ENCODE peak calls at places on chromosomes 6 and 20, in nine cellular contexts. W, T, G, U, A, I, M, N and B are unnamed samples.

GRCh38 chr6:154865291-154865690 is 129.8 kb upstream of the TIAM2 start:
- DNase-seq in G (no peak), N (peak), M (no peak), I (no peak), U (no peak), T (no peak), A (peak), W (no peak), B (no peak)

GRCh38 chr20:25863536-25864325 is 167.1 kb upstream of the ZNF337 start:
- DNase-seq in A (no peak), W (peak), N (no peak), T (no peak), G (peak), U (peak), M (no peak), I (no peak), B (no peak)

GRCh38 chr6:8857160-8857559 is 421.8 kb upstream of the SLC35B3 start:
- DNase-seq in A (no peak), I (no peak), U (no peak), G (peak), N (no peak), W (no peak), T (no peak), M (no peak), B (no peak)

GRCh38 chr6:98877250-98877649 is 42.9 kb downstream of the POU3F2 start:
- DNase-seq in A (no peak), N (no peak), W (no peak), I (no peak), U (no peak), G (no peak), M (no peak), T (no peak), B (no peak)

GRCh38 chr6:74222768-74223321 is 526.8 kb downstream of the CD109 start:
- DNase-seq in U (no peak), T (no peak), G (no peak), N (no peak), I (no peak), A (peak), W (peak), M (no peak), B (no peak)

GRCh38 chr6:156416392-156416791 is 360.8 kb upstream of the ARID1B start:
- DNase-seq in N (no peak), U (no peak), T (no peak), A (no peak), W (no peak), M (no peak), I (no peak), G (no peak), B (no peak)

GRCh38 chr6:158219229-158219628 is 51.1 kb downstream of the GTF2H5 start:
- DNase-seq in T (no peak), M (no peak), N (peak), G (peak), W (no peak), U (no peak), A (peak), I (no peak), B (peak)

GRCh38 chr6:170132561-170132991 is 158.3 kb downstream of the DLL1 start:
- DNase-seq in W (no peak), A (no peak), T (no peak), G (no peak), U (no peak), N (no peak), M (no peak), I (no peak), B (no peak)

GRCh38 chr6:24991748-24992467 is 56.1 kb upstream of the RIPOR2 start:
- DNase-seq in U (peak), T (no peak), M (no peak), W (peak), I (no peak), A (no peak), G (peak), N (no peak), B (no peak)

GRCh38 chr6:154478021-154478651 is 32.3 kb downstream of the CNKSR3 start:
- DNase-seq in N (no peak), W (no peak), I (no peak), A (no peak), M (no peak), T (no peak), U (peak), G (peak), B (no peak)

GRCh38 chr6:4426916-4427315 is 291.5 kb upstream of the ECI2 start:
- DNase-seq in M (no peak), U (no peak), A (no peak), G (no peak), I (no peak), W (peak), N (no peak), T (no peak), B (no peak)

GRCh38 chr6:116255246-116255800 is 1.4 kb upstream of the TSPYL4 start:
- DNase-seq in T (no peak), U (no peak), A (no peak), W (no peak), N (no peak), M (no peak), G (peak), I (no peak), B (no peak)

GRCh38 chr6:136254851-136255466 is 4.8 kb upstream of the MTFR2 start:
- DNase-seq in N (no peak), I (no peak), W (no peak), T (no peak), M (no peak), U (no peak), A (no peak), G (no peak), B (no peak)

GRCh38 chr6:162092816-162093502 is 634.6 kb downstream of the PRKN start:
- DNase-seq in T (no peak), M (no peak), U (no peak), G (no peak), I (no peak), W (no peak), A (no peak), N (no peak), B (no peak)

GRCh38 chr6:96659084-96659845 is 96.3 kb downstream of the FHL5 start:
- DNase-seq in T (no peak), M (no peak), W (no peak), I (no peak), A (no peak), G (no peak), U (no peak), N (no peak), B (no peak)

GRCh38 chr20:19073584-19074198 is 138.8 kb upstream of the SLC24A3 start:
- DNase-seq in N (no peak), I (no peak), G (no peak), U (no peak), M (no peak), W (peak), A (no peak), T (no peak), B (no peak)

GRCh38 chr6:140980265-140980887 is 1152.3 kb upstream of the GJE1 start:
- DNase-seq in I (no peak), N (peak), M (no peak), T (no peak), U (no peak), A (peak), G (peak), W (no peak), B (no peak)

GRCh38 chr6:73800997-73801396 is 105.0 kb downstream of the CD109 start:
- DNase-seq in G (peak), N (no peak), I (no peak), M (no peak), T (no peak), U (no peak), A (no peak), W (no peak), B (no peak)

GRCh38 chr6:33147807-33148666 is 44.2 kb downstream of the COL11A2 start:
- DNase-seq in A (peak), M (no peak), N (peak), G (peak), U (no peak), I (no peak), T (no peak), W (peak), B (no peak)

GRCh38 chr6:46134216-46134615 is 4.4 kb downstream of the ENPP4 start:
- DNase-seq in G (no peak), M (no peak), N (no peak), W (peak), T (no peak), U (no peak), A (no peak), I (no peak), B (no peak)

GRCh38 chr6:46129634-46130505 is at the start of gene ENPP4:
- DNase-seq in M (peak), W (peak), U (peak), I (peak), T (peak), G (peak), N (peak), A (peak), B (no peak)

GRCh38 chr6:46129301-46129633 is 522 bp upstream of the ENPP4 start:
- DNase-seq in N (no peak), I (no peak), A (no peak), G (no peak), M (no peak), U (no peak), T (no peak), W (no peak), B (no peak)

GRCh38 chr6:46128476-46128875 is 1.3 kb upstream of the ENPP4 start:
- DNase-seq in G (no peak), W (no peak), U (no peak), N (no peak), T (no peak), A (no peak), I (no peak), M (no peak), B (no peak)

GRCh38 chr6:46130665-46131064 is 876 bp downstream of the ENPP4 start:
- DNase-seq in G (no peak), U (no peak), W (no peak), I (no peak), M (no peak), T (no peak), A (no peak), N (no peak), B (no peak)
- H3K4me3 ChIP-seq in G (no peak), U (peak), W (peak), I (peak), M (peak), T (peak), A (no peak), N (no peak), B (no peak)

GRCh38 chr6:16819752-16820151 is 58.5 kb upstream of the ATXN1 start:
- DNase-seq in T (no peak), N (no peak), G (peak), I (no peak), A (no peak), U (no peak), W (peak), M (no peak), B (no peak)
- TF ChIP-seq CTCF in T (no peak), N (peak), G (peak), I (no peak), A (peak), U (no peak), W (peak), M (no peak), B (peak)

DNA sequence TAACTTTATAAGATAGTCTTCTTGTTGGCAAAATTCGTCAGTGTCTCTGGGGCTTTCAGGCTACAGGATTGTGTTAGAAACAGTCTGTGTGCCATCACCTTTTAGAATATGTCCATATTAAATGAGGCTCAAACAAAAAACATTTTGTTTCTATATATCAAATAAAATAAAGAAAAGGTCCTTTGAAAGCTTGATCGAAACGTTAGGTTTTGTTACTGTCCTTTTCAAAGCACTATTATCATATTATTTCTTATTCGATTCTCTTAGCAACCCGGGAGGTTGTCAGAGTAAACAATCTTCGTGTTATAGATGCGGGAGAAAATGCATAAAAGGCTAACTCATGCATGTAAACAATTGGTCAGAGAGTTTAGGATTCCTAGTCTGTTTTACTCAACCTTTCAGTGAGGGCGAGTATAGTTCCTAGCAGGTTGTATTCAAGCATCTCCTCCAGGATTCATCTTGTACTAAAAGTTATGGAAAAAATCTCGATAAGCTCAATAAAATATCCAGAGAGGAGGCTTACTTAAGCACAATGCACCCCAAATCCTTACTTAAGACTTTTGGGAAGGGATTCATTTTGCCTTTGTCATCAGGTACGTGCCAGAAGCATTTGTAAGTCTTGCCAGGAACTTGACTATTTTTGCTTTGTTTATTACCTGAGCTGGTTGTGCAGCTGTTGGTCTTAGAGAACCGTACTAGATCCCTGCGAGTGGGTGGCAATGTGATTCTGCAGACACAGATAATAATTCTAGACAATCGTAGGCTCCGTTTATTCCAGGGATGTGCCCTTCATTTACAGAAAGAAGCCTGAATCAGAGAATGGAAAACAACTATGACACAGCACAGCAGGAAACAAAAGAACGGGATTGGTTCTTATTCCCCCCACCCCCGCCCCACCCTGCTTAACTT is 159.6 kb upstream of the ZNF217 start:
- DNase-seq in W (no peak), I (no peak), U (no peak), M (no peak), A (peak), N (no peak), T (no peak), G (no peak), B (no peak)
- H3K4me3 ChIP-seq in W (peak), I (no peak), U (no peak), M (no peak), A (no peak), N (no peak), T (no peak), G (no peak), B (no peak)

GRCh38 chr6:146295695-146296094 is 247.9 kb upstream of the RAB32 start:
- DNase-seq in N (no peak), A (no peak), I (no peak), M (no peak), W (no peak), T (no peak), U (no peak), G (no peak), B (no peak)
- TF ChIP-seq CTCF in N (no peak), A (no peak), I (no peak), M (no peak), W (no peak), T (no peak), U (no peak), G (no peak), B (no peak)

GRCh38 chr6:123855493-123855892 is 51.8 kb downstream of the NKAIN2 start:
- DNase-seq in W (no peak), I (no peak), A (no peak), T (no peak), M (no peak), G (no peak), U (no peak), N (no peak), B (no peak)
- H3K4me3 ChIP-seq in W (no peak), I (no peak), A (no peak), T (no peak), M (no peak), G (no peak), U (no peak), N (no peak), B (no peak)

DNA sequence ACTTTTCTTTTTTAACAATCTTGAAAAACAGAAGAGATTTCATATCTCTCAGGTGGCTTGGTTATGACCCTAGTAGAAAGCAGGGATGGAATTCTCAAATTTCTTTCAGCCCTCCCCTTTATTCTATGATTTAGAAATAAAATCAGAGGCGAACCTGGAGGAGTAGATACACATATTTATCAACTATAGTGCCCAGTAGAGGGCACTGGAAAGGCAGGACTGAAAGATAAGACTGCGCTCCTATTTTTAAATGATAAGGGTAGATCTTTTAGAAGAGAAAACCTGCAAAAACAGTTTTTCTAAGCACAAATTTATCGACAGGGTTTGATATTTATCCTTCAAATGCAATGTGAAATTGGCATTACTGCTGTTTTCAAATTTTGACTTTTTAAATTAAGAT is 1296.6 kb downstream of the EPHA7 start:
- DNase-seq in M (no peak), T (no peak), W (peak), N (no peak), G (no peak), I (no peak), U (no peak), A (peak), B (no peak)
- TF ChIP-seq CTCF in M (no peak), T (no peak), W (peak), N (peak), G (no peak), I (peak), U (peak), A (peak), B (no peak)

DNA sequence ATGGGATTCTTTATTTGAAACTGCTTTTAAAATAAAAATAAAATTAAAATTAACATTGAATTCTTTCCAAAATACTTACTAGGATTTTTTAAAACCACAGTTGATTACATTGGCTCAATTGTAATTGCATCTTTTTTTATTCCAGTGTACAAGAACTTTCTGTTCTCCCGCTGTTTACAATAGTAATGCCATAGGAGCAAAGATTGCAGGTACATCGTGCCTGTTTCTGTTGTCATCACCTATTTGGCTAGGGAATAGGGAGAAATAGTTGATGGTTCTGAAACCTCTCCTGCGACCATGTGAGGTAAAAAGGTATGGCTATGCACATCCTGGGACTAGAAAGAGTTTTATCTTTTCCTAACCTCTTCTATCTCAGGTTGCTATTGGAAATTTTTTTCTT is 28.2 kb upstream of the RHAG start:
- DNase-seq in W (no peak), M (no peak), I (no peak), T (no peak), U (no peak), A (no peak), G (no peak), N (no peak), B (no peak)
- H3K4me3 ChIP-seq in W (no peak), M (no peak), I (no peak), T (no peak), U (no peak), A (no peak), G (no peak), N (no peak), B (no peak)

GRCh38 chr6:137415127-137415833 is 78.9 kb downstream of the OLIG3 start:
- DNase-seq in N (peak), G (peak), A (peak), T (no peak), U (peak), I (peak), W (peak), M (peak), B (no peak)
- TF ChIP-seq CTCF in N (peak), G (peak), A (peak), T (peak), U (peak), I (peak), W (peak), M (peak), B (peak)

GRCh38 chr6:16713597-16713996 is 47.7 kb downstream of the ATXN1 start:
- DNase-seq in T (no peak), U (no peak), A (no peak), M (no peak), W (no peak), I (no peak), G (no peak), N (no peak), B (no peak)
- H3K4me3 ChIP-seq in T (no peak), U (no peak), A (no peak), M (no peak), W (no peak), I (no peak), G (no peak), N (no peak), B (peak)